ENCODE peak calls at places on chromosome 21, in eight cellular contexts. J, D, W, M, Y, P, C and S are unnamed samples.

GRCh38 chr21:26138615-26139257 is 31.8 kb downstream of the APP start:
- DNase-seq in P (no peak), J (no peak), M (no peak), C (no peak), Y (no peak), D (no peak), W (no peak), S (no peak)

GRCh38 chr21:15775981-15776380 is 46.2 kb downstream of the USP25 start:
- DNase-seq in J (no peak), D (no peak), C (no peak), Y (no peak), M (no peak), W (no peak), P (no peak), S (no peak)

GRCh38 chr21:26834181-26834945 is 10.8 kb downstream of the ADAMTS1 start:
- DNase-seq in W (no peak), P (no peak), C (no peak), Y (no peak), M (no peak), D (no peak), J (no peak), S (no peak)

GRCh38 chr21:21101911-21102310 is 103.7 kb downstream of the NCAM2 start:
- DNase-seq in M (no peak), Y (no peak), W (no peak), P (no peak), J (peak; percentile 35), C (no peak), D (no peak), S (peak; percentile 22)

GRCh38 chr21:42561742-42562141 is 48.1 kb downstream of the SLC37A1 start:
- DNase-seq in Y (no peak), M (no peak), D (peak; percentile 74), P (peak; percentile 29), J (no peak), C (no peak), W (no peak), S (no peak)

GRCh38 chr21:45620201-45620600 is 23.3 kb upstream of the PCBP3 start:
- DNase-seq in D (no peak), Y (no peak), M (no peak), P (no peak), W (no peak), C (no peak), J (no peak), S (no peak)

GRCh38 chr21:44989538-44989888 is 49.7 kb downstream of the SLX9 start:
- DNase-seq in C (no peak), J (no peak), M (no peak), Y (no peak), D (no peak), P (peak; percentile 85), W (no peak), S (no peak)

GRCh38 chr21:45930231-45930760 is 51.3 kb upstream of the COL6A1 start:
- DNase-seq in P (no peak), M (no peak), W (peak; percentile 25), J (no peak), Y (no peak), C (no peak), D (no peak), S (no peak)

GRCh38 chr21:26945916-26946315 is 21.0 kb downstream of the ADAMTS5 start:
- DNase-seq in D (no peak), W (no peak), P (no peak), J (no peak), Y (no peak), C (no peak), M (no peak), S (no peak)

GRCh38 chr21:36204980-36205379 is 48.4 kb downstream of the DOP1B start:
- DNase-seq in D (no peak), J (no peak), W (no peak), P (no peak), C (no peak), Y (no peak), M (no peak), S (no peak)

GRCh38 chr21:35048706-35049617 is at the start of gene RUNX1:
- DNase-seq in P (no peak), M (no peak), W (no peak), J (no peak), D (peak; percentile 50), C (peak; percentile 22), Y (no peak), S (no peak)

GRCh38 chr21:16402752-16403151 is 673.0 kb downstream of the USP25 start:
- DNase-seq in P (no peak), C (no peak), W (no peak), D (no peak), Y (no peak), J (no peak), M (no peak), S (no peak)

GRCh38 chr21:45421071-45421845 is 16.3 kb downstream of the COL18A1 start:
- DNase-seq in W (peak; percentile 55), P (peak; percentile 68), M (no peak), C (no peak), Y (no peak), D (no peak), J (no peak), S (no peak)

GRCh38 chr21:45386728-45387371 is 18.1 kb upstream of the COL18A1 start:
- DNase-seq in M (no peak), C (no peak), P (peak; percentile 82), D (no peak), J (peak; percentile 47), W (peak; percentile 50), Y (no peak), S (no peak)

GRCh38 chr21:45514311-45515021 is 27.8 kb downstream of the SLC19A1 start:
- DNase-seq in M (no peak), C (no peak), W (peak; percentile 53), J (no peak), P (peak; percentile 61), D (no peak), Y (no peak), S (no peak)

GRCh38 chr21:21064353-21064752 is 66.1 kb downstream of the NCAM2 start:
- DNase-seq in D (no peak), C (no peak), Y (no peak), M (no peak), W (no peak), J (no peak), P (no peak), S (no peak)

GRCh38 chr21:45578811-45579381 is 36.7 kb upstream of the SLC19A1 start:
- DNase-seq in M (no peak), J (no peak), W (peak; percentile 16), D (peak; percentile 14), C (no peak), P (peak; percentile 54), Y (no peak), S (no peak)

GRCh38 chr21:42413500-42413899 is 9.8 kb downstream of the UBASH3A start:
- DNase-seq in D (no peak), M (no peak), W (no peak), Y (no peak), C (no peak), J (no peak), P (no peak), S (no peak)

GRCh38 chr21:15421521-15421920 is 308.3 kb upstream of the USP25 start:
- DNase-seq in D (no peak), W (no peak), J (no peak), Y (no peak), C (no peak), P (no peak), M (no peak), S (no peak)

GRCh38 chr21:44711327-44712202 is at the start of gene TSPEAR:
- DNase-seq in D (no peak), W (no peak), J (no peak), Y (no peak), M (no peak), C (no peak), P (peak; percentile 54), S (no peak)

GRCh38 chr21:25296239-25296638 is 311.0 kb downstream of the MRPL39 start:
- DNase-seq in W (no peak), P (no peak), J (no peak), M (no peak), D (no peak), C (no peak), Y (no peak), S (no peak)

DNA sequence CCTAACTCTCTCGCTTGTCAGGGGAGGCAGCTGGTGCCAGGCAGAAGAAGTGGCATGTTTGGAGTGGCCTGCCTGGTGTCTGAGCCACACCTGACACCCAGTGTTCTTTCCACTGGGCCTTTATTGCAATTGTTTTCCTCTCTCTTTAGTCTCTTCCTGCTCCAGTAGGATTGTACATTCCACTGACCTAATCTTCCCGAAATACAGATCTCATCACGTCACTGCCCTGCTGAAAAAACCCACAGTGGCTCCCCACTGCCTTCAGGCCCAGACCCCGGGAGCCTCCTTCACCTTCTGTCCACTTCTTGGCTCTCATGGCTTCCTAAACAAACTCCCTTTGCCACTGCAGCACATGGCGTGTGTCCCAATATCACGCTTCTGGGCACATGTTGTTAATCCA is 25.2 kb upstream of the ATP5PO start:
- DNase-seq in D (no peak), J (no peak), Y (no peak), M (no peak), P (no peak), W (no peak), C (no peak), S (no peak)
- TF ChIP-seq CTCF in D (no peak), J (no peak), Y (no peak), M (no peak), P (no peak), W (no peak), C (no peak), S (no peak)

GRCh38 chr21:31865429-31865970 is 7.3 kb upstream of the HUNK start:
- DNase-seq in J (no peak), Y (no peak), D (no peak), M (no peak), P (no peak), C (no peak), W (no peak), S (no peak)

GRCh38 chr21:31857096-31857495 is 15.7 kb upstream of the HUNK start:
- DNase-seq in P (no peak), J (no peak), D (no peak), Y (no peak), M (no peak), W (no peak), C (no peak), S (no peak)

GRCh38 chr21:31860851-31861250 is 12.0 kb upstream of the HUNK start:
- DNase-seq in W (no peak), P (no peak), M (no peak), Y (no peak), C (no peak), D (no peak), J (no peak), S (no peak)

GRCh38 chr21:31866077-31866511 is 6.7 kb upstream of the HUNK start:
- DNase-seq in C (no peak), D (peak; percentile 90), J (peak; percentile 92), P (peak; percentile 89), M (peak; percentile 81), W (peak; percentile 92), Y (peak; percentile 8), S (peak; percentile 92)

GRCh38 chr21:31862078-31862477 is 10.7 kb upstream of the HUNK start:
- DNase-seq in P (no peak), D (no peak), C (no peak), W (no peak), Y (no peak), M (no peak), J (no peak), S (no peak)
- TF ChIP-seq CTCF in P (no peak), D (no peak), C (no peak), W (no peak), Y (no peak), M (no peak), J (no peak), S (no peak)

GRCh38 chr21:19507682-19508260 is 1104.2 kb upstream of the TMPRSS15 start:
- DNase-seq in Y (no peak), C (no peak), P (no peak), J (no peak), D (no peak), W (no peak), M (no peak), S (no peak)
- TF ChIP-seq CTCF in Y (peak; percentile 28), C (no peak), P (no peak), J (peak; percentile 83), D (peak; percentile 23), W (no peak), M (peak; percentile 73), S (peak; percentile 64)

GRCh38 chr21:40847956-40848355 is 998 bp upstream of the DSCAM start:
- DNase-seq in Y (no peak), M (no peak), J (no peak), P (no peak), C (no peak), W (no peak), D (no peak), S (no peak)
- TF ChIP-seq CTCF in Y (no peak), M (peak; percentile 18), J (no peak), P (no peak), C (no peak), W (no peak), D (no peak), S (no peak)